ENCODE peak calls at places on chromosomes 3 and 15, in four cellular contexts. O, B, Y and P are unnamed samples.
A peak's percentile ranks its signal among the peaks of the same experiment; 100 is the strongest.

GRCh38 chr3:33803894-33804526 is 5.6 kb downstream of the PDCD6IP start:
- DNase-seq in O (no peak), B (no peak), Y (no peak), P (no peak)

GRCh38 chr3:153210116-153210515 is 48.1 kb downstream of the RAP2B start:
- DNase-seq in O (no peak), B (no peak), Y (no peak), P (no peak)

GRCh38 chr3:56851966-56852884 is 50.5 kb upstream of the ARHGEF3 start:
- DNase-seq in O (no peak), B (no peak), Y (no peak), P (no peak)

GRCh38 chr3:141336672-141337522 is 31.4 kb upstream of the ZBTB38 start:
- DNase-seq in O (peak; percentile 95), B (no peak), Y (no peak), P (peak; percentile 81)

GRCh38 chr3:149564079-149564478 is 89.6 kb downstream of the TM4SF4 start:
- DNase-seq in O (no peak), B (no peak), Y (no peak), P (no peak)

GRCh38 chr3:155853214-155854146 is 747 bp downstream of the SLC33A1 start:
- DNase-seq in O (no peak), B (peak; percentile 72), Y (peak; percentile 30), P (no peak)

GRCh38 chr3:134038716-134039115 is 9.0 kb upstream of the SLCO2A1 start:
- DNase-seq in O (no peak), B (no peak), Y (no peak), P (no peak)

GRCh38 chr3:41997702-41998551 is 36.0 kb upstream of the ULK4 start:
- DNase-seq in O (no peak), B (no peak), Y (no peak), P (no peak)

GRCh38 chr3:107272471-107272870 is 104.8 kb upstream of the CCDC54 start:
- DNase-seq in O (no peak), B (no peak), Y (no peak), P (no peak)

GRCh38 chr3:151766454-151766853 is 32.7 kb downstream of the AADACL2 start:
- DNase-seq in O (no peak), B (no peak), Y (no peak), P (no peak)

GRCh38 chr3:64988188-64988587 is 300.4 kb upstream of the ADAMTS9 start:
- DNase-seq in O (no peak), B (no peak), Y (no peak), P (no peak)

GRCh38 chr3:64983583-64984359 is 296.0 kb upstream of the ADAMTS9 start:
- DNase-seq in O (no peak), B (no peak), Y (peak; percentile 16), P (no peak)

GRCh38 chr3:64987731-64988130 is 299.9 kb upstream of the ADAMTS9 start:
- DNase-seq in O (no peak), B (no peak), Y (no peak), P (no peak)

DNA sequence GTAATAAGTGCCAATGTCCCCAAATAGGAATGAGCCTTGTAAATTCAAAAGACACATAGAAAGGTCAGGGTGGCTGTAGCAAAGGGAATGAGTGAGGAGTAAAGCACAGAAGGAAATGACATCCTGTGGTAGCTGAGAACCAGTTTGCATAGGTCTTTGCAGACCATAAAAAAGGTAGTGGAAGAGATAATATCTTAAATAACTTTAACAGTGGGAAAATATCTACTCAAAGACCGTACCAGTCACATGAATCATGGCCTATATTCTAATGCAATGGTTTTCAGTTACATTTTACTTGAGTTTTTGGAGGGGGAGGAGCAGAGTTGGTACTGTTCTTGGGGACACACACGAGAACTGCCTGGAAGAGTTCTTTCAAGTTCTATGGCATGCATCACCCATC is 297.3 kb upstream of the ADAMTS9 start:
- DNase-seq in O (no peak), B (no peak), Y (no peak), P (no peak)
- H3K27me3 ChIP-seq in O (no peaks in the 10 kb centered on the region), B (no peaks in the 10 kb centered on the region), Y (no peaks in the 10 kb centered on the region), P (no peaks in the 10 kb centered on the region)

GRCh38 chr3:36135863-36136262 is 244.4 kb upstream of the STAC start:
- DNase-seq in O (no peak), B (no peak), Y (no peak), P (no peak)

GRCh38 chr3:36132214-36132613 is 248.1 kb upstream of the STAC start:
- DNase-seq in O (no peak), B (no peak), Y (no peak), P (no peak)
- TF ChIP-seq CTCF in O (no peak), B (no peak), Y (no peak), P (no peak)

DNA sequence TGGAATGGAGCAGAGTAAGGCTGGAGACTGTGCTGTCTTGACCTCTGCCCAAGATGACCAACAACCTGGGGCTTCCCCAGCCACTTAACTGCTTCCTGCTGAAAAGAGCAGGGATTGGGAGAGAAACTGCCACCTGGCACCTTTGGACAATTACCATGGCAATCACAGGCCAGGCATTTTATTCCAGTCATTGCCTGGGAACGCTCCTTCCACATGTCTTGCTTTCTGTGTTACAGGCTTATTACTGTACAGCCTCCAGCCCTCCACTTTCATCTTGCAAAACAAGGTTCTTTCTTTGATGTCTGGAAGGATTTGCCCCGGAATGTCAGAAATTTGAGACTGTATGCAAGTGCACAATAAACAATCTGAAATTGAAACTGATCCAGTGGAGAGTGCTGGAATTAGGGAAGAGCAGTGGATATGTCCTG is 2.8 kb downstream of the PPP1R14D start:
- DNase-seq in O (no peak), B (no peak), Y (no peak), P (no peak)
- H3K4me3 ChIP-seq in O (no peak overlapping the region), B (no peak overlapping the region), Y (no peak overlapping the region), P (no peak overlapping the region)

GRCh38 chr15:99099661-99100060 is 5.2 kb upstream of the SYNM start:
- DNase-seq in O (no peak), B (no peak), Y (no peak), P (no peak)

GRCh38 chr15:99100245-99101173 is 4.4 kb upstream of the SYNM start:
- DNase-seq in O (no peak), B (peak; percentile 85), Y (peak; percentile 85), P (peak; percentile 38)

GRCh38 chr15:99103279-99103678 is 1.6 kb upstream of the SYNM start:
- DNase-seq in O (no peak), B (no peak), Y (no peak), P (no peak)

GRCh38 chr15:99102332-99103235 is 2.3 kb upstream of the SYNM start:
- DNase-seq in O (no peak), B (no peak), Y (no peak), P (no peak)

DNA sequence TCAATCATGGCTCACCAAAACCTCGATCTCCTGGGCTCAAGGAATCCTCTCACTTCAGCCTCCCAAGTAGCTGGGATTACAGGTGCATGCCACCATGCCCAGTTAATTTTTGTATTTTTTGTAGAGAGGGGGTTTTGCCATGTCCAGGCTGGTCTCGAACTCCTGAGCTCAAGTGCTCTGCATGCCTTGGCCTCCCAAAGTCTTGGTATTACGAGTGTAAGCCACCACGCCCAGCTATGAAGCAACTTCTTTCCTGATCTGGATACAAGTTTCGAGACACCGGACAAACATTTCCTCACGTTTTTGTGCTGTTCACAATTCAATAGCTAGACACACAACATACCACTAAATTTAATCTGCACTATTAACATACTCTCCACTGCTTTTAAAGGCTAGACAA is 3.4 kb upstream of the SYNM start:
- DNase-seq in O (no peak), B (no peak), Y (no peak), P (no peak)
- H3K27me3 ChIP-seq in O (no peaks in the 10 kb centered on the region), B (no peaks in the 10 kb centered on the region), Y (no peaks in the 10 kb centered on the region), P (peaks cover 2% of the 10 kb centered on the region)

GRCh38 chr3:131194816-131195215 is 168.1 kb downstream of the NEK11 start:
- DNase-seq in O (no peak), B (no peak), Y (no peak), P (no peak)

GRCh38 chr3:131192701-131193100 is 166.0 kb downstream of the NEK11 start:
- DNase-seq in O (no peak), B (no peak), Y (no peak), P (no peak)

DNA sequence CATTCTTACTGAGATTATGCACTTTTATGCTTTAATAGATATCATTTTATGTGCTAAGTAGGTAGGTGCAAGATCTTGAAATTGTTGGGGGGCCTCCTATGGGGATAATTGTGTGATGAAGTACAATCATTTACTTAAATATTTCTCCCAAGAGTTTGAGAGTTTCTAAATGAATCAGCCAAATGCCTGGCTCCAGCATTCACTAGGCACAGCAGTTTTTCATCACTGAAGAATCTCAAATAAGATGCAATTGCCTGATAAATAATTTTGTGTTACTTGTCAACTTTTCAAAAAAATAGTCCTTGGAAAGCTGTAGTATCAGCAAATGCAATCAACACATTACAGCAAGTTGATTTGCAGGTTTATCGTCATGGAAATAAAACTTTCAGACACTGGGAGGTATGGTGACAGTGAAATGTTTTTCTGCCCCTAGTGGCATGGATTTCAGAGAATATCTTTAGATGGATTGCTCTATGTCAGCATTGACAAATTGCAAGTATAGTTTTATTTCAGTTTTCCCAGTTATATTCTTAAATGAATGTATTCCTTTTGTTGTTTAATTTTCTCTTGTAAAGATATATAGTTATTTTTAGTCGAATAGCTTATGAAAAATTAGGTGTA is 167.1 kb downstream of the NEK11 start:
- DNase-seq in O (no peak), B (no peak), Y (no peak), P (no peak)
- TF ChIP-seq CTCF in O (no peak), B (no peak), Y (no peak), P (peak; percentile 18)

DNA sequence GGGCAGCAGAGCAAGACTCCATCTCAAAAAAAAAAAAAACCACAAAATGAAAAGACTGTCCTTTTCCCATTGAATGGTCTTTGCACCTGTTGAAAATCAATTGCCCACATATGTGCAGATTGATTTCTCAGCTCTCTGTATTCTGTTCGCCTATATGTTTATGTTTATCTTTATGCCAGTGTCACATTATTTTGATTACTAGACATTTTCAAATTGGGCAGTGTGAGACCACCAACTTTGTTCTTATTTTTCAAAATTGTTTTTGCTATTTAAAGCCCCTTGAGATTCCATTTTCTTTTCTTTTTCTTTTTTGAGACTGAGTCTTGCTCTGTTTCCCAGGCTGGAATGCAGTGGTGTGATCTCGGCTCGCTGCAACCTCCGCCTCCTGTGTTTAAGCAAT is 18.5 kb downstream of the MGA start:
- DNase-seq in O (no peak), B (no peak), Y (no peak), P (no peak)
- H3K4me3 ChIP-seq in O (no peak overlapping the region), B (no peak overlapping the region), Y (no peak overlapping the region), P (no peak overlapping the region)

DNA sequence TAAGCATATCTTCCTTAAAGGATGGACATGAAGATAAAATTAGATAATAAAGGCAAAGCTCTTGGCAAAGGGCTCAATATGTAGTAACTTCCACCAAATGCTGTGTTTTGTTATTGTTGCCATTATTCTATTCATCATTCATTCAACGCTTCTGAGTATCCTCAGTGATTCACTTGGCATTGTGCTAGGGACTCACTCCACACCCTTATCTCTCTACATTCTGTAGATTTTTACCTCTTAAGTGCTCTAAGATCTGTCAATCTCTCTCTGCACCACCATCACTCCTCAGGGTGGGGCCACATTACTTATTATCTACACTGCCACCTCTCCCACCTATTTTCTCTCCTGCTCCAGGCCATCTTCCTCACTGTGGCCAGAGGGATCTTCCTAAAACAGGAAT is 51.2 kb downstream of the SH3GL3 start:
- DNase-seq in O (no peak), B (no peak), Y (no peak), P (no peak)
- H3K27me3 ChIP-seq in O (peaks cover under 1% of the 10 kb centered on the region), B (no peaks in the 10 kb centered on the region), Y (no peaks in the 10 kb centered on the region), P (no peaks in the 10 kb centered on the region)